ENCODE peak calls at places on chromosomes 11 and 22, in six cellular contexts. One of them, this sample, is unnamed.

GRCh38 chr22:39808087-39808486 is 85.5 kb downstream of the ENTHD1 start:
- DNase-seq in body of pancreas: no peak
- DNase-seq in fibroblast of pulmonary artery: peak
- DNase-seq in WTC11: peak
- DNase-seq in NCI-H510A treated with DMSO at 0.1 percent for 48 hours: no peak
- DNase-seq in posterior cingulate gyrus: no peak
- DNase-seq in this sample: no peak

GRCh38 chr11:6567371-6567745 is 36.1 kb downstream of the RRP8 start:
- DNase-seq in WTC11: no peak
- DNase-seq in posterior cingulate gyrus: no peak
- DNase-seq in NCI-H510A treated with DMSO at 0.1 percent for 48 hours: no peak
- DNase-seq in fibroblast of pulmonary artery: no peak
- DNase-seq in body of pancreas: no peak
- DNase-seq in this sample: no peak

GRCh38 chr22:35705141-35705540 is 12.5 kb upstream of the APOL5 start:
- DNase-seq in NCI-H510A treated with DMSO at 0.1 percent for 48 hours: no peak
- DNase-seq in fibroblast of pulmonary artery: peak
- DNase-seq in WTC11: no peak
- DNase-seq in body of pancreas: no peak
- DNase-seq in posterior cingulate gyrus: no peak
- DNase-seq in this sample: no peak

GRCh38 chr11:112817376-112817775 is 143.8 kb upstream of the NCAM1 start:
- DNase-seq in body of pancreas: no peak
- DNase-seq in WTC11: no peak
- DNase-seq in fibroblast of pulmonary artery: no peak
- DNase-seq in posterior cingulate gyrus: no peak
- DNase-seq in NCI-H510A treated with DMSO at 0.1 percent for 48 hours: no peak
- DNase-seq in this sample: no peak

GRCh38 chr11:37657645-37658044 is 1059.6 kb upstream of the RAG2 start:
- DNase-seq in WTC11: no peak
- DNase-seq in body of pancreas: no peak
- DNase-seq in posterior cingulate gyrus: no peak
- DNase-seq in NCI-H510A treated with DMSO at 0.1 percent for 48 hours: peak
- DNase-seq in fibroblast of pulmonary artery: peak
- DNase-seq in this sample: no peak

GRCh38 chr11:69587454-69588081 is 53.4 kb upstream of the CCND1 start:
- DNase-seq in posterior cingulate gyrus: no peak
- DNase-seq in body of pancreas: no peak
- DNase-seq in NCI-H510A treated with DMSO at 0.1 percent for 48 hours: no peak
- DNase-seq in WTC11: no peak
- DNase-seq in fibroblast of pulmonary artery: peak
- DNase-seq in this sample: no peak

GRCh38 chr22:23632178-23632577 is at the start of gene DRICH1:
- DNase-seq in fibroblast of pulmonary artery: no peak
- DNase-seq in NCI-H510A treated with DMSO at 0.1 percent for 48 hours: no peak
- DNase-seq in WTC11: no peak
- DNase-seq in posterior cingulate gyrus: no peak
- DNase-seq in body of pancreas: no peak
- DNase-seq in this sample: no peak

GRCh38 chr11:110524227-110524626 is 94.5 kb downstream of the FDX1 start:
- DNase-seq in NCI-H510A treated with DMSO at 0.1 percent for 48 hours: no peak
- DNase-seq in fibroblast of pulmonary artery: peak
- DNase-seq in WTC11: no peak
- DNase-seq in posterior cingulate gyrus: no peak
- DNase-seq in body of pancreas: no peak
- DNase-seq in this sample: no peak

GRCh38 chr22:38315801-38316339 is 1.4 kb downstream of the CSNK1E start:
- DNase-seq in body of pancreas: no peak
- DNase-seq in WTC11: no peak
- DNase-seq in posterior cingulate gyrus: no peak
- DNase-seq in fibroblast of pulmonary artery: no peak
- DNase-seq in NCI-H510A treated with DMSO at 0.1 percent for 48 hours: no peak
- DNase-seq in this sample: no peak

GRCh38 chr11:61141601-61142028 is 19.6 kb downstream of the VPS37C start:
- DNase-seq in body of pancreas: peak
- DNase-seq in WTC11: no peak
- DNase-seq in posterior cingulate gyrus: no peak
- DNase-seq in NCI-H510A treated with DMSO at 0.1 percent for 48 hours: peak
- DNase-seq in fibroblast of pulmonary artery: no peak
- DNase-seq in this sample: peak

GRCh38 chr11:69268911-69269310 is 25.0 kb upstream of the MYEOV start:
- DNase-seq in fibroblast of pulmonary artery: no peak
- DNase-seq in WTC11: no peak
- DNase-seq in body of pancreas: no peak
- DNase-seq in NCI-H510A treated with DMSO at 0.1 percent for 48 hours: no peak
- DNase-seq in posterior cingulate gyrus: no peak
- DNase-seq in this sample: no peak

GRCh38 chr11:70430122-70430521 is 31.8 kb downstream of the CTTN start:
- DNase-seq in body of pancreas: no peak
- DNase-seq in fibroblast of pulmonary artery: no peak
- DNase-seq in posterior cingulate gyrus: no peak
- DNase-seq in NCI-H510A treated with DMSO at 0.1 percent for 48 hours: no peak
- DNase-seq in WTC11: no peak
- DNase-seq in this sample: no peak

GRCh38 chr11:123640677-123641494 is 13.5 kb downstream of the SCN3B start:
- DNase-seq in fibroblast of pulmonary artery: peak
- DNase-seq in NCI-H510A treated with DMSO at 0.1 percent for 48 hours: no peak
- DNase-seq in posterior cingulate gyrus: peak
- DNase-seq in body of pancreas: peak
- DNase-seq in WTC11: peak
- DNase-seq in this sample: peak

GRCh38 chr22:42680648-42681047 is 31.5 kb upstream of the CYB5R3 start:
- DNase-seq in WTC11: no peak
- DNase-seq in body of pancreas: no peak
- DNase-seq in posterior cingulate gyrus: no peak
- DNase-seq in fibroblast of pulmonary artery: peak
- DNase-seq in NCI-H510A treated with DMSO at 0.1 percent for 48 hours: no peak
- DNase-seq in this sample: no peak

GRCh38 chr11:33941637-33942160 is 49.8 kb upstream of the LMO2 start:
- DNase-seq in WTC11: no peak
- DNase-seq in body of pancreas: no peak
- DNase-seq in NCI-H510A treated with DMSO at 0.1 percent for 48 hours: no peak
- DNase-seq in fibroblast of pulmonary artery: peak
- DNase-seq in posterior cingulate gyrus: no peak
- DNase-seq in this sample: no peak

GRCh38 chr11:40185793-40186192 is 1273.7 kb downstream of the LRRC4C start:
- DNase-seq in posterior cingulate gyrus: no peak
- DNase-seq in fibroblast of pulmonary artery: no peak
- DNase-seq in WTC11: no peak
- DNase-seq in NCI-H510A treated with DMSO at 0.1 percent for 48 hours: peak
- DNase-seq in body of pancreas: no peak
- DNase-seq in this sample: no peak

GRCh38 chr22:43531651-43532050 is 119.8 kb downstream of the MPPED1 start:
- DNase-seq in body of pancreas: no peak
- DNase-seq in WTC11: no peak
- DNase-seq in fibroblast of pulmonary artery: no peak
- DNase-seq in posterior cingulate gyrus: no peak
- DNase-seq in NCI-H510A treated with DMSO at 0.1 percent for 48 hours: no peak
- DNase-seq in this sample: no peak

GRCh38 chr11:92911478-92911877 is 58.0 kb upstream of the MTNR1B start:
- DNase-seq in WTC11: no peak
- DNase-seq in body of pancreas: no peak
- DNase-seq in posterior cingulate gyrus: no peak
- DNase-seq in fibroblast of pulmonary artery: no peak
- DNase-seq in NCI-H510A treated with DMSO at 0.1 percent for 48 hours: peak
- DNase-seq in this sample: no peak

GRCh38 chr22:20988573-20989322 is 6.7 kb downstream of the LZTR1 start:
- DNase-seq in NCI-H510A treated with DMSO at 0.1 percent for 48 hours: no peak
- DNase-seq in fibroblast of pulmonary artery: no peak
- DNase-seq in body of pancreas: no peak
- DNase-seq in posterior cingulate gyrus: no peak
- DNase-seq in WTC11: no peak
- DNase-seq in this sample: no peak

GRCh38 chr11:57460017-57460755 is at the start of gene RTN4RL2:
- DNase-seq in fibroblast of pulmonary artery: peak
- DNase-seq in body of pancreas: peak
- DNase-seq in posterior cingulate gyrus: no peak
- DNase-seq in NCI-H510A treated with DMSO at 0.1 percent for 48 hours: peak
- DNase-seq in WTC11: peak
- DNase-seq in this sample: peak

GRCh38 chr11:61890536-61891330 is 612 bp downstream of the FADS3 start:
- DNase-seq in body of pancreas: peak
- DNase-seq in posterior cingulate gyrus: no peak
- DNase-seq in NCI-H510A treated with DMSO at 0.1 percent for 48 hours: peak
- DNase-seq in fibroblast of pulmonary artery: peak
- DNase-seq in WTC11: no peak
- DNase-seq in this sample: no peak

GRCh38 chr11:112352907-112353306 is 92.2 kb upstream of the PLET1 start:
- DNase-seq in posterior cingulate gyrus: no peak
- DNase-seq in WTC11: no peak
- DNase-seq in NCI-H510A treated with DMSO at 0.1 percent for 48 hours: no peak
- DNase-seq in body of pancreas: no peak
- DNase-seq in fibroblast of pulmonary artery: no peak
- DNase-seq in this sample: no peak

GRCh38 chr22:45628508-45628907 is 43.1 kb upstream of the ATXN10 start:
- DNase-seq in fibroblast of pulmonary artery: no peak
- DNase-seq in body of pancreas: no peak
- DNase-seq in NCI-H510A treated with DMSO at 0.1 percent for 48 hours: no peak
- DNase-seq in posterior cingulate gyrus: no peak
- DNase-seq in WTC11: no peak
- DNase-seq in this sample: no peak

GRCh38 chr11:113833151-113833550 is 42.2 kb downstream of the USP28 start:
- DNase-seq in WTC11: no peak
- DNase-seq in posterior cingulate gyrus: no peak
- DNase-seq in fibroblast of pulmonary artery: no peak
- DNase-seq in NCI-H510A treated with DMSO at 0.1 percent for 48 hours: no peak
- DNase-seq in body of pancreas: no peak
- DNase-seq in this sample: no peak

GRCh38 chr22:49670610-49671330 is 156.9 kb downstream of the BRD1 start:
- DNase-seq in posterior cingulate gyrus: peak
- DNase-seq in fibroblast of pulmonary artery: no peak
- DNase-seq in NCI-H510A treated with DMSO at 0.1 percent for 48 hours: no peak
- DNase-seq in body of pancreas: no peak
- DNase-seq in WTC11: peak
- DNase-seq in this sample: no peak

GRCh38 chr11:8826145-8826786 is 84.7 kb upstream of the AKIP1 start:
- DNase-seq in body of pancreas: no peak
- DNase-seq in posterior cingulate gyrus: no peak
- DNase-seq in fibroblast of pulmonary artery: peak
- DNase-seq in WTC11: no peak
- DNase-seq in NCI-H510A treated with DMSO at 0.1 percent for 48 hours: no peak
- DNase-seq in this sample: no peak

GRCh38 chr11:91946397-91947090 is 278.1 kb upstream of the FAT3 start:
- DNase-seq in body of pancreas: no peak
- DNase-seq in NCI-H510A treated with DMSO at 0.1 percent for 48 hours: peak
- DNase-seq in posterior cingulate gyrus: no peak
- DNase-seq in fibroblast of pulmonary artery: peak
- DNase-seq in WTC11: no peak
- DNase-seq in this sample: no peak

GRCh38 chr22:38074181-38075104 is 9.5 kb downstream of the SLC16A8 start:
- DNase-seq in posterior cingulate gyrus: no peak
- DNase-seq in NCI-H510A treated with DMSO at 0.1 percent for 48 hours: no peak
- DNase-seq in fibroblast of pulmonary artery: peak
- DNase-seq in WTC11: peak
- DNase-seq in body of pancreas: no peak
- DNase-seq in this sample: no peak

GRCh38 chr11:130272336-130272735 is 42.4 kb downstream of the ZBTB44 start:
- DNase-seq in posterior cingulate gyrus: no peak
- DNase-seq in NCI-H510A treated with DMSO at 0.1 percent for 48 hours: no peak
- DNase-seq in body of pancreas: no peak
- DNase-seq in WTC11: no peak
- DNase-seq in fibroblast of pulmonary artery: no peak
- DNase-seq in this sample: no peak

GRCh38 chr22:23530766-23531282 is 49.3 kb downstream of the IGLL1 start:
- DNase-seq in NCI-H510A treated with DMSO at 0.1 percent for 48 hours: no peak
- DNase-seq in body of pancreas: no peak
- DNase-seq in fibroblast of pulmonary artery: no peak
- DNase-seq in posterior cingulate gyrus: no peak
- DNase-seq in WTC11: no peak
- DNase-seq in this sample: peak

GRCh38 chr11:65491163-65491465 is 7.7 kb upstream of the MALAT1 start:
- DNase-seq in body of pancreas: no peak
- DNase-seq in fibroblast of pulmonary artery: no peak
- DNase-seq in NCI-H510A treated with DMSO at 0.1 percent for 48 hours: no peak
- DNase-seq in posterior cingulate gyrus: no peak
- DNase-seq in WTC11: peak
- DNase-seq in this sample: no peak

GRCh38 chr22:50544078-50544745 is 1.5 kb upstream of the KLHDC7B start:
- DNase-seq in fibroblast of pulmonary artery: peak
- DNase-seq in NCI-H510A treated with DMSO at 0.1 percent for 48 hours: peak
- DNase-seq in posterior cingulate gyrus: peak
- DNase-seq in body of pancreas: peak
- DNase-seq in WTC11: peak
- DNase-seq in this sample: peak